ENCODE peak calls at places on chromosomes 3 and 15, in seven cellular contexts. U is GM18507; Y is cardiac muscle cell; O is stimulated activated CD8-positive, alpha-beta memory T cell treated with anti-CD3 and anti-CD28 coated beads, Interleukin-4, amount 100 ng/mL, for 4 hours; J is spleen; R is NCI-H1105; A is epithelial cell of proximal tubule. Z is an unnamed sample.

GRCh38 chr3:16242177-16242576 is 22.6 kb downstream of the DPH3 start:
- DNase-seq in U (no peak), Y (no peak), O (no peak), J (peak), R (no peak), A (no peak), Z (no peak)

GRCh38 chr15:72340366-72340765 is 20.4 kb upstream of the CELF6 start:
- DNase-seq in U (no peak), Y (peak), O (no peak), J (no peak), R (no peak), A (no peak), Z (no peak)

GRCh38 chr3:150759947-150760346 is 3.0 kb downstream of the SIAH2 start:
- DNase-seq in U (no peak), Y (no peak), O (no peak), J (no peak), R (no peak), A (no peak), Z (no peak)

GRCh38 chr3:146314871-146315270 is 64.0 kb upstream of the PLSCR4 start:
- DNase-seq in U (no peak), Y (peak), O (no peak), J (no peak), R (no peak), A (no peak), Z (no peak)

GRCh38 chr15:66657062-66658020 is 44.7 kb upstream of the SMAD6 start:
- DNase-seq in U (no peak), Y (no peak), O (no peak), J (no peak), R (no peak), A (no peak), Z (no peak)

GRCh38 chr3:160451602-160452001 is 2.0 kb upstream of the TRIM59 start:
- DNase-seq in U (no peak), Y (no peak), O (no peak), J (no peak), R (no peak), A (no peak), Z (no peak)

GRCh38 chr15:32029409-32029861 is 880 bp upstream of the CHRNA7 start:
- DNase-seq in U (no peak), Y (peak), O (no peak), J (peak), R (peak), A (no peak), Z (no peak)

GRCh38 chr3:150237490-150237889 is 170.6 kb upstream of the TSC22D2 start:
- DNase-seq in U (no peak), Y (peak), O (no peak), J (no peak), R (no peak), A (peak), Z (no peak)

GRCh38 chr3:108471346-108471935 is 39.0 kb downstream of the MYH15 start:
- DNase-seq in U (no peak), Y (peak), O (no peak), J (no peak), R (no peak), A (no peak), Z (no peak)

GRCh38 chr3:86990734-86991481 is at the start of gene VGLL3:
- DNase-seq in U (no peak), Y (peak), O (no peak), J (peak), R (peak), A (no peak), Z (no peak)

GRCh38 chr3:186519021-186519658 is 25.0 kb downstream of the CRYGS start:
- DNase-seq in U (no peak), Y (no peak), O (peak), J (peak), R (no peak), A (no peak), Z (no peak)

GRCh38 chr3:19888428-19889152 is 45.4 kb downstream of the EFHB start:
- DNase-seq in U (no peak), Y (peak), O (no peak), J (no peak), R (no peak), A (no peak), Z (no peak)

GRCh38 chr15:100633763-100634075 is 31.3 kb downstream of the ASB7 start:
- DNase-seq in U (no peak), Y (no peak), O (no peak), J (no peak), R (no peak), A (no peak), Z (no peak)

GRCh38 chr15:101189708-101190107 is 62.1 kb downstream of the CHSY1 start:
- DNase-seq in U (no peak), Y (no peak), O (no peak), J (no peak), R (no peak), A (no peak), Z (no peak)

GRCh38 chr15:60751985-60752952 is 273.3 kb upstream of the ICE2 start:
- DNase-seq in U (no peak), Y (peak), O (no peak), J (no peak), R (peak), A (no peak), Z (no peak)

GRCh38 chr3:38029400-38030125 is at the start of gene PLCD1:
- DNase-seq in U (no peak), Y (peak), O (no peak), J (peak), R (no peak), A (no peak), Z (no peak)

GRCh38 chr15:49247556-49248102 is 77.6 kb downstream of the GALK2 start:
- DNase-seq in U (no peak), Y (peak), O (no peak), J (no peak), R (no peak), A (no peak), Z (no peak)

GRCh38 chr3:169150874-169151273 is 512.6 kb downstream of the MECOM start:
- DNase-seq in U (no peak), Y (no peak), O (no peak), J (no peak), R (no peak), A (no peak), Z (no peak)

GRCh38 chr3:172892158-172892557 is 141.6 kb downstream of the ECT2 start:
- DNase-seq in U (no peak), Y (peak), O (no peak), J (no peak), R (no peak), A (no peak), Z (no peak)

GRCh38 chr15:56838085-56838484 is 80.4 kb upstream of the TCF12 start:
- DNase-seq in U (no peak), Y (no peak), O (no peak), J (no peak), R (no peak), A (no peak), Z (no peak)

GRCh38 chr15:92091155-92091734 is 237.7 kb downstream of the SLCO3A1 start:
- DNase-seq in U (no peak), Y (peak), O (no peak), J (no peak), R (no peak), A (no peak), Z (no peak)

GRCh38 chr15:44682211-44682610 is 18.7 kb upstream of the SPG11 start:
- DNase-seq in U (no peak), Y (no peak), O (no peak), J (no peak), R (no peak), A (no peak), Z (no peak)

GRCh38 chr3:155352900-155353490 is 59.5 kb upstream of the STRIT1 start:
- DNase-seq in U (no peak), Y (peak), O (no peak), J (no peak), R (peak), A (peak), Z (peak)

Z was measured in kidney epithelial cell.